ENCODE peak calls at places on chromosomes 5 and 9, in nine cellular contexts. J is choroid plexus epithelial cell, W is brain microvascular endothelial cell, D is progenitor cell of endocrine pancreas, R is stomach, P is psoas muscle, M is nephron progenitor cell, F is endothelial cell, B is H9. U is an unnamed sample.
A peak's percentile ranks its signal among the peaks of the same experiment; 100 is the strongest.

GRCh38 chr5:124746916-124747769 is 704 bp upstream of the ZNF608 start:
- DNase-seq in J (peak; percentile 98), W (peak; percentile 91), D (peak; percentile 49), R (peak; percentile 79), P (peak; percentile 76), M (peak; percentile 77), F (peak; percentile 75), B (peak; percentile 88), U (peak; percentile 71)

GRCh38 chr5:157571357-157571827 is 4.2 kb downstream of the ADAM19 start:
- DNase-seq in J (peak; percentile 79), W (peak; percentile 93), D (no peak), R (no peak), P (no peak), M (no peak), F (no peak), B (no peak), U (no peak)

GRCh38 chr5:117812866-117813265 is 1175.5 kb downstream of the DTWD2 start:
- DNase-seq in J (no peak), W (no peak), D (no peak), R (no peak), P (no peak), M (no peak), F (no peak), B (no peak), U (no peak)

GRCh38 chr5:158212915-158213314 is 354.0 kb upstream of the CLINT1 start:
- DNase-seq in J (peak; percentile 25), W (no peak), D (no peak), R (no peak), P (no peak), M (no peak), F (no peak), B (peak; percentile 56), U (peak; percentile 24)

GRCh38 chr5:96066386-96066719 is 104.7 kb upstream of the ELL2 start:
- DNase-seq in J (peak; percentile 68), W (no peak), D (no peak), R (no peak), P (no peak), M (no peak), F (no peak), B (no peak), U (no peak)

GRCh38 chr9:130877300-130877699 is 19.3 kb downstream of the QRFP start:
- DNase-seq in J (no peak), W (no peak), D (no peak), R (no peak), P (no peak), M (no peak), F (no peak), B (no peak), U (no peak)

GRCh38 chr5:180314106-180314505 is 22.2 kb upstream of the MAPK9 start:
- DNase-seq in J (no peak), W (no peak), D (no peak), R (no peak), P (no peak), M (no peak), F (no peak), B (no peak), U (no peak)

GRCh38 chr5:141681695-141682641 is at the start of gene ARAP3:
- DNase-seq in J (peak; percentile 78), W (peak; percentile 81), D (peak; percentile 30), R (peak; percentile 96), P (peak; percentile 85), M (peak; percentile 73), F (peak; percentile 86), B (peak; percentile 83), U (peak; percentile 90)

GRCh38 chr9:127349483-127350127 is 47.4 kb upstream of the SLC2A8 start:
- DNase-seq in J (no peak), W (no peak), D (no peak), R (peak; percentile 10), P (no peak), M (no peak), F (no peak), B (no peak), U (no peak)

GRCh38 chr9:127347831-127348699 is 48.9 kb upstream of the SLC2A8 start:
- DNase-seq in J (peak; percentile 73), W (peak; percentile 55), D (no peak), R (peak; percentile 21), P (no peak), M (no peak), F (peak; percentile 16), B (no peak), U (peak; percentile 8)

GRCh38 chr9:127344373-127344995 is 52.5 kb upstream of the SLC2A8 start:
- DNase-seq in J (peak; percentile 48), W (no peak), D (no peak), R (no peak), P (no peak), M (no peak), F (no peak), B (no peak), U (no peak)

GRCh38 chr9:127345566-127345965 is 51.4 kb upstream of the SLC2A8 start:
- DNase-seq in J (no peak), W (no peak), D (no peak), R (no peak), P (no peak), M (no peak), F (no peak), B (no peak), U (no peak)

DNA sequence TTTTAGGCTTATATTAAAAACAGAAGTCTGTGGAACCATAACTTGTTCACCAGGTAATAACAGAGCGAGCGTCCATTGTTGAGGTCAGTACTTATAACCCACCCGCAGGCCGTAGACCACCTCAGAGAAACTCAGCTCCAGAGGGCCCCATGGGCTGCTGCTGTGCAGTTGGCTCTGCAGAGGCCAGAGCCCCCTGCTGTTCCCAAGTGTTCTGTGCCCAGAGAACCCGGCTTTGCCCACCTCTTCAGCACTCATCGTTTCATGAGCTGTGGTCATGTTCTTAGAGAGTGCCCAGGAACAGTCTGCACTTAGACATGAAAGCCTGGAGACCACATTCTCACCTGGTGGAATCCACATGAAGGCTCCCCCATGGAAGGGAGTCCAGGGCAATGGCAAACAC is 50.4 kb upstream of the SLC2A8 start:
- DNase-seq in J (no peak), W (no peak), D (no peak), R (peak; percentile 8), P (no peak), M (no peak), F (peak; percentile 19), B (no peak), U (no peak)
- TF ChIP-seq CTCF in J (peak; percentile 16), W (peak; percentile 63), D (peak; percentile 39), R (no peak), P (no peak), M (no peak), F (no peak), B (no peak), U (peak; percentile 23)

DNA sequence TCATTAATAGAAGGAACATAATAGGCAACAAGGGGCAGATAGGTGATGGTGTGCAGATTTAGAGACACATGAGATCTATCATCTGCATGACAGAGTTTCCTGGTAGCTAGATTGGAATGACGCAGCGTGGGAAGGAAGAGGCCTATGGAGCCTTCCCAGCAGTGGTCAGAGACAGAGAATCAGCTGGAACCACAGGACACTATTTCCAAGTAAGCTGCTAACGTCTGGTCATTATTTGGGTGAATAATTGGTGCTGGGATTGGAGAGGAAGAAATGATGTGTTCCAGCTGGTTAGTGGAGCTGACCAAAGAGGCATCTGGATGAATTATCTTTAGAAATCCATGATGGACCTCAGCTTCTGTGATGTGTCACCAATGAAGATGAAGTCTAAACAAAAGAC is 91.2 kb upstream of the PRR16 start:
- DNase-seq in J (peak; percentile 44), W (peak; percentile 40), D (no peak), R (no peak), P (no peak), M (no peak), F (no peak), B (no peak), U (no peak)
- TF ChIP-seq CTCF in J (no peak), W (no peak), D (no peak), R (no peak), P (no peak), M (no peak), F (no peak), B (no peak), U (no peak)

GRCh38 chr5:74296685-74297084 is 343.8 kb downstream of the ENC1 start:
- DNase-seq in J (peak; percentile 84), W (peak; percentile 71), D (no peak), R (no peak), P (no peak), M (no peak), F (no peak), B (no peak), U (no peak)

GRCh38 chr5:74299833-74300232 is 340.7 kb downstream of the ENC1 start:
- DNase-seq in J (no peak), W (no peak), D (no peak), R (no peak), P (no peak), M (no peak), F (no peak), B (no peak), U (no peak)

GRCh38 chr5:74304536-74304935 is 336.0 kb downstream of the ENC1 start:
- DNase-seq in J (peak; percentile 21), W (no peak), D (no peak), R (no peak), P (no peak), M (no peak), F (no peak), B (no peak), U (no peak)

GRCh38 chr5:74303575-74303974 is 337.0 kb downstream of the ENC1 start:
- DNase-seq in J (no peak), W (no peak), D (no peak), R (no peak), P (no peak), M (no peak), F (no peak), B (no peak), U (no peak)

GRCh38 chr5:74300808-74301389 is 339.6 kb downstream of the ENC1 start:
- DNase-seq in J (no peak), W (no peak), D (no peak), R (no peak), P (no peak), M (no peak), F (no peak), B (no peak), U (no peak)
- TF ChIP-seq CTCF in J (no peak), W (no peak), D (no peak), R (no peak), P (no peak), M (no peak), F (no peak), B (no peak), U (no peak)

GRCh38 chr9:76221423-76221822 is 172.8 kb downstream of the RFK start:
- DNase-seq in J (no peak), W (no peak), D (no peak), R (no peak), P (no peak), M (no peak), F (no peak), B (no peak), U (no peak)

GRCh38 chr9:76216161-76216649 is 178.0 kb downstream of the RFK start:
- DNase-seq in J (peak; percentile 98), W (peak; percentile 85), D (no peak), R (no peak), P (no peak), M (no peak), F (no peak), B (no peak), U (no peak)

GRCh38 chr9:76218868-76219462 is 175.3 kb downstream of the RFK start:
- DNase-seq in J (peak; percentile 21), W (no peak), D (no peak), R (no peak), P (no peak), M (peak; percentile 25), F (no peak), B (no peak), U (no peak)

GRCh38 chr9:76218151-76218867 is 175.9 kb downstream of the RFK start:
- DNase-seq in J (no peak), W (no peak), D (no peak), R (no peak), P (no peak), M (no peak), F (no peak), B (no peak), U (no peak)

GRCh38 chr9:76219555-76220151 is 174.6 kb downstream of the RFK start:
- DNase-seq in J (peak; percentile 58), W (peak; percentile 29), D (no peak), R (no peak), P (no peak), M (no peak), F (no peak), B (peak; percentile 36), U (no peak)
- TF ChIP-seq CTCF in J (peak; percentile 72), W (peak; percentile 68), D (peak; percentile 25), R (no peak), P (no peak), M (peak; percentile 38), F (peak; percentile 33), B (peak; percentile 61), U (no peak)